ENCODE peak calls at places on chromosome 4, in six cellular contexts. B, J, C, Y, E and K are unnamed samples.

GRCh38 chr4:121072080-121072835 is at the start of gene NDNF:
- DNase-seq in B (no peak), J (peak), C (peak), Y (peak), E (peak), K (peak)

GRCh38 chr4:112003508-112003907 is 141.7 kb upstream of the FAM241A start:
- DNase-seq in B (no peak), J (no peak), C (no peak), Y (no peak), E (no peak), K (no peak)

GRCh38 chr4:21802406-21802805 is 146.2 kb downstream of the KCNIP4 start:
- DNase-seq in B (no peak), J (peak), C (peak), Y (no peak), E (no peak), K (peak)

GRCh38 chr4:88743696-88744095 is 46.1 kb upstream of the NAP1L5 start:
- DNase-seq in B (peak), J (peak), C (peak), Y (no peak), E (no peak), K (peak)

GRCh38 chr4:156763511-156763910 is 208.1 kb downstream of the PDGFC start:
- DNase-seq in B (no peak), J (no peak), C (peak), Y (no peak), E (no peak), K (no peak)

GRCh38 chr4:124722069-124722468 is 9.5 kb upstream of the ANKRD50 start:
- DNase-seq in B (no peak), J (no peak), C (no peak), Y (no peak), E (no peak), K (peak)

GRCh38 chr4:52091811-52092210 is 40.7 kb downstream of the SPATA18 start:
- DNase-seq in B (no peak), J (no peak), C (no peak), Y (no peak), E (no peak), K (peak)

GRCh38 chr4:140300271-140300970 is 73.0 kb upstream of the SCOC start:
- DNase-seq in B (peak), J (peak), C (peak), Y (no peak), E (no peak), K (peak)

GRCh38 chr4:173411106-173411703 is 12.3 kb upstream of the SCRG1 start:
- DNase-seq in B (no peak), J (peak), C (peak), Y (no peak), E (no peak), K (no peak)

GRCh38 chr4:26220704-26221103 is 100.1 kb upstream of the RBPJ start:
- DNase-seq in B (no peak), J (peak), C (peak), Y (no peak), E (no peak), K (peak)

GRCh38 chr4:72302981-72303704 is 265.9 kb downstream of the ADAMTS3 start:
- DNase-seq in B (no peak), J (peak), C (peak), Y (peak), E (peak), K (peak)

GRCh38 chr4:51998837-51999236 is 21.3 kb downstream of the LRRC66 start:
- DNase-seq in B (no peak), J (no peak), C (no peak), Y (no peak), E (no peak), K (no peak)

GRCh38 chr4:168569066-168569908 is 72.4 kb downstream of the PALLD start:
- DNase-seq in B (no peak), J (no peak), C (peak), Y (no peak), E (no peak), K (peak)

GRCh38 chr4:33386761-33387160 is 2666.6 kb downstream of the PCDH7 start:
- DNase-seq in B (no peak), J (peak), C (peak), Y (no peak), E (no peak), K (no peak)

GRCh38 chr4:34261799-34262314 is 1982.5 kb downstream of the ARAP2 start:
- DNase-seq in B (no peak), J (no peak), C (no peak), Y (no peak), E (no peak), K (no peak)

GRCh38 chr4:152165146-152165545 is 370.7 kb downstream of the FBXW7 start:
- DNase-seq in B (no peak), J (peak), C (no peak), Y (no peak), E (no peak), K (no peak)

GRCh38 chr4:173399016-173399415 is at the start of gene SCRG1:
- DNase-seq in B (no peak), J (no peak), C (peak), Y (no peak), E (no peak), K (peak)

GRCh38 chr4:48033825-48034413 is 17.3 kb downstream of the NIPAL1 start:
- DNase-seq in B (no peak), J (peak), C (peak), Y (peak), E (peak), K (peak)

GRCh38 chr4:60799214-60799613 is 400.9 kb upstream of the ADGRL3 start:
- DNase-seq in B (no peak), J (no peak), C (no peak), Y (no peak), E (no peak), K (no peak)

GRCh38 chr4:165874799-165875371 is 1.8 kb downstream of the TLL1 start:
- DNase-seq in B (no peak), J (peak), C (peak), Y (no peak), E (peak), K (no peak)

GRCh38 chr4:89357346-89357745 is 49.7 kb upstream of the GPRIN3 start:
- DNase-seq in B (no peak), J (no peak), C (no peak), Y (no peak), E (no peak), K (no peak)

GRCh38 chr4:1109898-1110506 is 3.4 kb downstream of the RNF212 start:
- DNase-seq in B (peak), J (no peak), C (no peak), Y (no peak), E (no peak), K (no peak)

GRCh38 chr4:20679946-20680345 is 20.3 kb upstream of the PACRGL start:
- DNase-seq in B (no peak), J (no peak), C (no peak), Y (no peak), E (peak), K (no peak)

GRCh38 chr4:156547439-156547838 is 424.2 kb downstream of the PDGFC start:
- DNase-seq in B (peak), J (peak), C (peak), Y (no peak), E (no peak), K (peak)

GRCh38 chr4:145709843-145710242 is 29.9 kb downstream of the C4orf51 start:
- DNase-seq in B (peak), J (peak), C (peak), Y (peak), E (no peak), K (peak)

GRCh38 chr4:122279670-122280069 is 99.1 kb upstream of the ADAD1 start:
- DNase-seq in B (no peak), J (no peak), C (no peak), Y (no peak), E (no peak), K (no peak)

GRCh38 chr4:118265312-118266144 is 87.3 kb downstream of the PRSS12 start:
- DNase-seq in B (no peak), J (peak), C (peak), Y (no peak), E (no peak), K (peak)

GRCh38 chr4:172232966-172233365 is 419.8 kb downstream of the GALNTL6 start:
- DNase-seq in B (no peak), J (no peak), C (no peak), Y (no peak), E (no peak), K (no peak)

GRCh38 chr4:7857238-7857701 is 82.4 kb downstream of the AFAP1 start:
- DNase-seq in B (peak), J (peak), C (peak), Y (no peak), E (no peak), K (peak)

GRCh38 chr4:78863991-78864390 is 75.2 kb downstream of the PAQR3 start:
- DNase-seq in B (no peak), J (no peak), C (no peak), Y (no peak), E (no peak), K (no peak)

GRCh38 chr4:94290245-94290644 is 52.4 kb downstream of the HPGDS start:
- DNase-seq in B (no peak), J (peak), C (no peak), Y (no peak), E (no peak), K (no peak)

GRCh38 chr4:177032341-177032740 is 239.6 kb upstream of the VEGFC start:
- DNase-seq in B (no peak), J (no peak), C (peak), Y (no peak), E (no peak), K (no peak)

GRCh38 chr4:152363086-152363485 is 172.8 kb downstream of the FBXW7 start:
- DNase-seq in B (peak), J (peak), C (no peak), Y (no peak), E (no peak), K (peak)

GRCh38 chr4:85901500-85901899 is 426.6 kb downstream of the ARHGAP24 start:
- DNase-seq in B (no peak), J (peak), C (no peak), Y (no peak), E (no peak), K (no peak)

GRCh38 chr4:169205146-169205806 is 65.5 kb downstream of the SH3RF1 start:
- DNase-seq in B (no peak), J (no peak), C (no peak), Y (no peak), E (no peak), K (peak)

GRCh38 chr4:95193391-95194224 is 355.2 kb downstream of the UNC5C start:
- DNase-seq in B (no peak), J (no peak), C (no peak), Y (no peak), E (no peak), K (no peak)

DNA sequence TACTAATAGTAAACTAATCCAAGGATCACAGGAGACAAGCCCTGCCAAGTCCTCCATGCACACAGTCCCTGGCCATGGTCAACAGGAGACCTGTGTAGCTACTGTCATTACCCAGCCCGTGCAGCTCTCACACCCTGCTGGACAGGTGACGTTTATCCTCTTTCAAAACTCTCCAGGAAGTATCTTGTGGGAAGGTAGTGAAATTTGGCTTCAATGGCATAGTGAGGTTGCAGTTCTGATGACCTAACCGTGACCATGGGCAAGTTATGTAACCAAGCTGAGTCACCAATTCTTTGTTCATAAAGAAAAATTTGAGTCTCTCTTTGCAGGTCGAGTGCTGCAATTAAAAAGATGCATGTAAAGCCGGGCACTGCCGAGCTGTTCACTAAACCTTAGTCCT is 11.3 kb upstream of the SLC2A9 start:
- DNase-seq in B (peak), J (peak), C (peak), Y (peak), E (no peak), K (peak)
- TF ChIP-seq CTCF in B (no peak), J (no peak), C (no peak), Y (no peak), E (no peak), K (no peak)

DNA sequence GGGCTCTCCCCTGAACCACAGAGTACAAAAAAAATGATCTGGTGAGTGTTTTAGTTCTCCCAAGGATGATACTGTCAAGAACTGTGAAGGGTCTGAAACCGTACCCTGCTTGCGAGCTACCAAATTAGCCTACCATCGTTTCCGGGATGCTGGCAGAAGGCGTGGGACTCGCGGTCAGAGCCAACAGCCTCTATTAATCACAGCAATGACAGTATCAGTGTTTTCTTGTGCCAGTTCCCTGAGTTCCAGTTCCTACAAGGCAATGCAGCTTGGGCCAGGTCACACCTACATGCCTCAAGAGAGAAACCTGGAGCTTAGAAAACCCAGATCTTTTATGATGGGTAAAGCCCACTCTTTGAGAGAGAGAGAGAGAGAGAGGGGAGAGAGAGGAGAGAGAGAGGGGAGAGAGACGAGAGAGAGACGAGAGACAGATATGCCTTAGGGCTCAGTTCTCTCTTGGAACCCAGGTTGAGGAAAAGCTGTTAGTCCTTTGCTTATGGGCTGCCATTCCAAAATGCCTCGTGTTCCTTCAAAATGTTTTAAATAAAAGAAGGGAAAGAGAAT is 327.8 kb downstream of the ARHGAP10 start:
- DNase-seq in B (no peak), J (no peak), C (no peak), Y (peak), E (no peak), K (no peak)
- H3K4me3 ChIP-seq in B (no peak), J (no peak), C (no peak), Y (no peak), E (no peak), K (no peak)

GRCh38 chr4:180152831-180153230 is 2090.4 kb upstream of the TENM3 start:
- DNase-seq in B (no peak), J (no peak), C (no peak), Y (no peak), E (no peak), K (no peak)

GRCh38 chr4:180148737-180149136 is 2094.5 kb upstream of the TENM3 start:
- DNase-seq in B (no peak), J (no peak), C (no peak), Y (no peak), E (no peak), K (no peak)

GRCh38 chr4:180153587-180153986 is 2089.6 kb upstream of the TENM3 start:
- DNase-seq in B (no peak), J (no peak), C (no peak), Y (no peak), E (no peak), K (no peak)

GRCh38 chr4:180156684-180157083 is 2086.5 kb upstream of the TENM3 start:
- DNase-seq in B (no peak), J (no peak), C (no peak), Y (peak), E (no peak), K (no peak)

DNA sequence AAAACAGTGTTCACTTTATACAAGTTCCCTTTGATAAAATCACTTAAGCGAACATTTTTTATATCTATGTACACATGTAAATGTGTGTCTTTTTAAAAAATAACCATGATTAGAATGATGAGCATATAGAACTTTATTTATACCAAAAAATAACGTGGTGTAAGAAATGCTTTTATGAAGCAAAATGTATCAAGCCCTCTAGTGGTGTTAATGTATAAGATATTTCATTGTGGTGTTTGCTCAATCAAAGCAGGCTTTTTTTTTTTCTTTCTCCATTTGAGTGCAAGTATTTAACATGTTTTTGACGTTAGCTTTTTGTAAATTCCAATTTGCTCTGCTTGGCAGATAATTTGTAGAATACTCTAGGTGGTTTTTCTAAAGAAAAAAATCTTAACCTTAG is 2092.4 kb upstream of the TENM3 start:
- DNase-seq in B (no peak), J (no peak), C (no peak), Y (no peak), E (no peak), K (no peak)
- TF ChIP-seq CTCF in B (no peak), J (peak), C (no peak), Y (peak), E (peak), K (no peak)

GRCh38 chr4:186146443-186146842 is 41.9 kb downstream of the FAM149A start:
- DNase-seq in B (no peak), J (no peak), C (no peak), Y (no peak), E (no peak), K (no peak)
- H3K4me3 ChIP-seq in B (no peak), J (no peak), C (no peak), Y (no peak), E (no peak), K (no peak)

DNA sequence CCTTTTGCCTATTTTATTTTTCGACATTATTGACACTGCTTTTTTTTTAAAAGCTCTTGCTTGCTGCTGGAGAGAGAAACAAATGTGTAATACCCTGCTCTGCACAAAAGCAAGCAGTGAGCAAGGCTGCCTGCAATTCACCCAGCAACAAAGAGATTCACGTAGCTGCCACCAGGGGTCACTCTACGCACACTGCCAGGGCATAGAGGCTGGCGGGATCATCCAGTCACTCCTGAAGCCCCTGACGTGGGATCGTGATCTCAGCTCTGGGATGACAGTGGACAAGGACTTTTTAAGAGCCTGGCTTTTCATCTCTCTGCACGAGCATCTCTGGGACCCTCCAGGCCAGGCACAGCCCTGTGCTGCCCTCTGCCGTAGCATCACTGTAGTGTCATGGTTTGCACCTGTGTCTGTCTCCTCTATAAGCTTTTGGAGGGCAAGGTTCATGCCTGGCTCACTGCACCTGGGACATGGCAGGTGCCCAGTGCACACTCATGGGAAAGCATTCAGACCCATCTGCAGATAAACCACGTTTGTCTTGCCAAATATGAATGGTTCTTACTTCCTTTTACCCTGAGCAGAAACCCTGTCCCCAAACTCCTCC is 19.8 kb downstream of the C4orf50 start:
- DNase-seq in B (peak), J (peak), C (peak), Y (peak), E (peak), K (peak)
- TF ChIP-seq CTCF in B (peak), J (peak), C (peak), Y (peak), E (peak), K (peak)